ENCODE peak calls at places on chromosomes 16 and 17, in nine cellular contexts. G is SK-N-SH; F is ELR; O is activated CD4-positive, alpha-beta T cell treated with anti-CD3 and anti-CD28 coated beads, Interleukin-2, amount 50 U/mL, for 1 hour; P is AG10803; R is amygdala; Z is retina; L is activated CD8-positive, alpha-beta memory T cell treated with anti-CD3 and anti-CD28 coated beads for 48 hours; A is dermis microvascular lymphatic vessel endothelial cell. Y is an unnamed sample.

GRCh38 chr16:78976212-78976611 is 624.3 kb downstream of the MAF start:
- DNase-seq in F (no peak), L (no peak), O (no peak), P (no peak), Z (no peak), G (no peak), A (no peak), R (no peak), Y (no peak)

GRCh38 chr16:8355714-8356113 is 234.6 kb downstream of the TMEM114 start:
- DNase-seq in O (no peak), G (peak; percentile 16), A (no peak), Z (peak; percentile 66), F (no peak), L (no peak), P (no peak), R (no peak), Y (no peak)

GRCh38 chr16:37511-37910 is 15.9 kb downstream of the POLR3K start:
- DNase-seq in P (no peak), R (no peak), O (no peak), L (no peak), F (no peak), A (no peak), Z (no peak), G (no peak), Y (no peak)

GRCh38 chr17:48522031-48522593 is 8.7 kb downstream of the HOXB1 start:
- DNase-seq in F (no peak), G (no peak), A (peak; percentile 9), O (no peak), P (no peak), R (no peak), Z (no peak), L (no peak), Y (no peak)

GRCh38 chr16:50367777-50368409 is 895 bp downstream of the BRD7 start:
- DNase-seq in O (no peak), A (peak; percentile 20), G (no peak), L (no peak), R (no peak), F (peak; percentile 36), Z (no peak), P (no peak), Y (no peak)

GRCh38 chr16:4944333-4945281 is 7.7 kb upstream of the PPL start:
- DNase-seq in O (no peak), Z (no peak), A (peak; percentile 98), R (no peak), L (no peak), G (peak; percentile 64), P (peak; percentile 96), F (peak; percentile 96), Y (peak; percentile 94)

GRCh38 chr17:38879878-38880727 is 10.2 kb downstream of the LASP1 start:
- DNase-seq in L (no peak), R (no peak), A (peak; percentile 54), G (no peak), P (peak; percentile 85), Z (peak; percentile 44), O (no peak), F (peak; percentile 98), Y (no peak)

GRCh38 chr16:69404275-69404805 is 18.5 kb upstream of the TERF2 start:
- DNase-seq in P (peak; percentile 63), L (no peak), Z (peak; percentile 54), G (no peak), A (peak; percentile 96), O (no peak), F (peak; percentile 35), R (no peak), Y (no peak)

GRCh38 chr16:64428463-64428862 is 693.4 kb downstream of the CDH11 start:
- DNase-seq in Z (no peak), P (peak; percentile 76), O (no peak), R (no peak), G (peak; percentile 6), L (no peak), F (peak; percentile 69), A (peak; percentile 85), Y (no peak)

GRCh38 chr17:73163043-73163442 is 1.8 kb upstream of the SSTR2 start:
- DNase-seq in A (no peak), L (no peak), O (no peak), Z (no peak), R (no peak), G (no peak), P (no peak), F (no peak), Y (no peak)

GRCh38 chr17:42541041-42541833 is 5.2 kb downstream of the NAGLU start:
- DNase-seq in L (no peak), Z (no peak), A (peak; percentile 53), O (no peak), G (no peak), P (no peak), R (no peak), F (peak; percentile 44), Y (no peak)

GRCh38 chr17:62740066-62740465 is 68.0 kb downstream of the MARCHF10 start:
- DNase-seq in O (no peak), G (no peak), A (no peak), Z (no peak), R (no peak), F (no peak), P (peak; percentile 91), L (no peak), Y (peak; percentile 28)

GRCh38 chr17:76437467-76438402 is 15.2 kb downstream of the UBE2O start:
- DNase-seq in L (no peak), P (no peak), G (no peak), A (no peak), F (no peak), Z (no peak), O (no peak), R (no peak), Y (no peak)

GRCh38 chr17:81340606-81341346 is 45.7 kb upstream of the SLC38A10 start:
- DNase-seq in Z (peak; percentile 84), G (peak; percentile 74), R (no peak), P (no peak), A (peak; percentile 64), O (no peak), L (no peak), F (no peak), Y (no peak)

GRCh38 chr17:79931517-79932309 is 92.5 kb upstream of the CBX4 start:
- DNase-seq in L (no peak), P (no peak), F (peak; percentile 30), R (no peak), G (no peak), Z (peak; percentile 28), O (no peak), A (peak; percentile 33), Y (no peak)

GRCh38 chr16:29815032-29815721 is 775 bp upstream of the PAGR1 start:
- DNase-seq in R (no peak), O (peak; percentile 56), L (no peak), A (peak; percentile 33), Z (no peak), G (no peak), P (no peak), F (peak; percentile 51), Y (no peak)

GRCh38 chr17:44779211-44780025 is 20.6 kb downstream of the ADAM11 start:
- DNase-seq in O (peak; percentile 83), F (peak; percentile 88), Z (peak; percentile 89), P (peak; percentile 63), A (peak; percentile 72), R (peak; percentile 62), L (peak; percentile 80), G (peak; percentile 91), Y (peak; percentile 50)

GRCh38 chr17:50499722-50500121 is 8.5 kb upstream of the MYCBPAP start:
- DNase-seq in R (no peak), P (no peak), A (no peak), G (no peak), Z (no peak), F (no peak), L (no peak), O (no peak), Y (no peak)

GRCh38 chr16:87438611-87438985 is 46.5 kb downstream of the MAP1LC3B start:
- DNase-seq in Z (no peak), L (no peak), R (no peak), O (no peak), F (no peak), G (no peak), A (no peak), P (no peak), Y (no peak)

GRCh38 chr17:7380855-7381683 is at the start of gene TNK1:
- DNase-seq in P (no peak), R (no peak), L (no peak), O (no peak), Z (peak; percentile 51), F (peak; percentile 20), A (no peak), G (peak; percentile 64), Y (no peak)

GRCh38 chr17:75084039-75084660 is 3.6 kb upstream of the SLC16A5 start:
- DNase-seq in L (no peak), O (no peak), R (no peak), Z (no peak), F (no peak), G (peak; percentile 60), A (peak; percentile 93), P (no peak), Y (peak; percentile 83)

GRCh38 chr16:85445779-85446222 is 167.3 kb upstream of the GSE1 start:
- DNase-seq in A (no peak), G (peak; percentile 79), F (no peak), L (no peak), P (no peak), R (no peak), O (no peak), Z (no peak), Y (no peak)

GRCh38 chr17:1312261-1312870 is 32.9 kb downstream of the TRARG1 start:
- DNase-seq in P (no peak), A (no peak), Z (peak; percentile 78), L (no peak), O (no peak), F (no peak), G (peak; percentile 75), R (no peak), Y (no peak)

GRCh38 chr16:67431077-67431804 is at the start of gene HSD11B2:
- DNase-seq in L (no peak), F (peak; percentile 63), R (peak; percentile 22), Z (peak; percentile 65), G (peak; percentile 93), A (peak; percentile 78), P (peak; percentile 31), O (no peak), Y (no peak)

GRCh38 chr16:65679785-65680184 is 557.9 kb upstream of the CDH11 start:
- DNase-seq in A (no peak), R (no peak), O (no peak), F (no peak), G (no peak), Z (no peak), P (no peak), L (no peak), Y (no peak)

GRCh38 chr17:49764559-49765180 is 739 bp upstream of the FAM117A start:
- DNase-seq in Z (no peak), A (no peak), F (no peak), R (no peak), O (no peak), G (no peak), L (no peak), P (no peak), Y (no peak)

GRCh38 chr16:67942200-67942509 is 1.8 kb downstream of the LCAT start:
- DNase-seq in O (peak; percentile 26), A (peak; percentile 39), P (peak; percentile 24), L (no peak), Z (peak; percentile 60), R (no peak), F (peak; percentile 65), G (peak; percentile 85), Y (no peak)

GRCh38 chr16:24645739-24646645 is 83.5 kb upstream of the TNRC6A start:
- DNase-seq in R (no peak), O (no peak), F (peak; percentile 100), A (peak; percentile 97), P (peak; percentile 99), G (no peak), L (no peak), Z (no peak), Y (peak; percentile 97)

GRCh38 chr16:28915181-28915580 is 9.9 kb downstream of the RABEP2 start:
- DNase-seq in R (no peak), O (no peak), A (peak; percentile 61), Z (no peak), F (peak; percentile 78), P (peak; percentile 72), L (no peak), G (no peak), Y (no peak)

GRCh38 chr17:48113201-48113676 is 5.7 kb downstream of the SNX11 start:
- DNase-seq in R (no peak), Z (no peak), O (peak; percentile 40), A (no peak), F (no peak), P (no peak), G (no peak), L (no peak), Y (no peak)

GRCh38 chr16:64406661-64407267 is 715.1 kb downstream of the CDH11 start:
- DNase-seq in L (no peak), R (peak; percentile 0), F (no peak), A (no peak), G (no peak), Z (no peak), O (no peak), P (no peak), Y (no peak)